ENCODE peak calls at places on chromosomes 11 and 22, in ten cellular contexts. One of them, this sample, is unnamed.
A peak's percentile ranks its signal among the peaks of the same experiment; 100 is the strongest.

GRCh38 chr11:74278721-74279148 is 32.7 kb downstream of the P4HA3 start:
- DNase-seq in neuronal stem cell: no peak
- DNase-seq in H9: no peak
- DNase-seq in mesendoderm: peak; percentile 22
- DNase-seq in mesenchymal stem cell: peak; percentile 88
- DNase-seq in osteoblast: peak; percentile 74
- DNase-seq in suprapubic skin: peak; percentile 65
- DNase-seq in left ventricle myocardium inferior: peak; percentile 51
- DNase-seq in small intestine: no peak
- DNase-seq in PC-3: peak; percentile 93
- DNase-seq in this sample: no peak

GRCh38 chr11:1659478-1659877 is 29.9 kb downstream of the KRTAP5-5 start:
- DNase-seq in neuronal stem cell: no peak
- DNase-seq in H9: no peak
- DNase-seq in mesendoderm: no peak
- DNase-seq in mesenchymal stem cell: no peak
- DNase-seq in osteoblast: peak; percentile 41
- DNase-seq in suprapubic skin: no peak
- DNase-seq in left ventricle myocardium inferior: no peak
- DNase-seq in small intestine: no peak
- DNase-seq in PC-3: no peak
- DNase-seq in this sample: no peak

GRCh38 chr22:46703996-46704370 is 34.1 kb downstream of the CERK start:
- DNase-seq in neuronal stem cell: no peak
- DNase-seq in H9: no peak
- DNase-seq in mesendoderm: no peak
- DNase-seq in mesenchymal stem cell: no peak
- DNase-seq in osteoblast: peak; percentile 50
- DNase-seq in suprapubic skin: no peak
- DNase-seq in left ventricle myocardium inferior: no peak
- DNase-seq in small intestine: no peak
- DNase-seq in PC-3: no peak
- DNase-seq in this sample: no peak

GRCh38 chr11:97140885-97141494 is 751.2 kb downstream of the JRKL start:
- DNase-seq in neuronal stem cell: peak; percentile 17
- DNase-seq in H9: no peak
- DNase-seq in mesendoderm: peak; percentile 58
- DNase-seq in mesenchymal stem cell: peak; percentile 40
- DNase-seq in osteoblast: no peak
- DNase-seq in suprapubic skin: no peak
- DNase-seq in left ventricle myocardium inferior: no peak
- DNase-seq in small intestine: no peak
- DNase-seq in PC-3: peak; percentile 43
- DNase-seq in this sample: no peak

GRCh38 chr22:23038334-23038642 is 32.0 kb upstream of the GNAZ start:
- DNase-seq in neuronal stem cell: no peak
- DNase-seq in H9: no peak
- DNase-seq in mesendoderm: no peak
- DNase-seq in mesenchymal stem cell: no peak
- DNase-seq in osteoblast: no peak
- DNase-seq in suprapubic skin: no peak
- DNase-seq in left ventricle myocardium inferior: no peak
- DNase-seq in small intestine: no peak
- DNase-seq in PC-3: no peak
- DNase-seq in this sample: no peak

GRCh38 chr11:32081129-32081641 is 9.7 kb upstream of the RCN1 start:
- DNase-seq in neuronal stem cell: no peak
- DNase-seq in H9: no peak
- DNase-seq in mesendoderm: no peak
- DNase-seq in mesenchymal stem cell: peak; percentile 52
- DNase-seq in osteoblast: no peak
- DNase-seq in suprapubic skin: no peak
- DNase-seq in left ventricle myocardium inferior: peak; percentile 18
- DNase-seq in small intestine: no peak
- DNase-seq in PC-3: peak; percentile 59
- DNase-seq in this sample: no peak

GRCh38 chr11:72556433-72556832 is 117.8 kb downstream of the PDE2A start:
- DNase-seq in neuronal stem cell: no peak
- DNase-seq in H9: no peak
- DNase-seq in mesendoderm: no peak
- DNase-seq in mesenchymal stem cell: no peak
- DNase-seq in osteoblast: no peak
- DNase-seq in suprapubic skin: no peak
- DNase-seq in left ventricle myocardium inferior: no peak
- DNase-seq in small intestine: no peak
- DNase-seq in PC-3: no peak
- DNase-seq in this sample: no peak

GRCh38 chr11:76695133-76695532 is 24.6 kb upstream of the LRRC32 start:
- DNase-seq in neuronal stem cell: no peak
- DNase-seq in H9: no peak
- DNase-seq in mesendoderm: no peak
- DNase-seq in mesenchymal stem cell: no peak
- DNase-seq in osteoblast: peak; percentile 44
- DNase-seq in suprapubic skin: no peak
- DNase-seq in left ventricle myocardium inferior: no peak
- DNase-seq in small intestine: no peak
- DNase-seq in PC-3: no peak
- DNase-seq in this sample: peak; percentile 61

GRCh38 chr11:67353317-67354313 is at the start of gene POLD4:
- DNase-seq in neuronal stem cell: peak; percentile 92
- DNase-seq in H9: peak; percentile 98
- DNase-seq in mesendoderm: peak; percentile 97
- DNase-seq in mesenchymal stem cell: peak; percentile 98
- DNase-seq in osteoblast: peak; percentile 98
- DNase-seq in suprapubic skin: peak; percentile 99
- DNase-seq in left ventricle myocardium inferior: peak; percentile 99
- DNase-seq in small intestine: peak; percentile 96
- DNase-seq in PC-3: peak; percentile 98
- DNase-seq in this sample: peak; percentile 99

DNA sequence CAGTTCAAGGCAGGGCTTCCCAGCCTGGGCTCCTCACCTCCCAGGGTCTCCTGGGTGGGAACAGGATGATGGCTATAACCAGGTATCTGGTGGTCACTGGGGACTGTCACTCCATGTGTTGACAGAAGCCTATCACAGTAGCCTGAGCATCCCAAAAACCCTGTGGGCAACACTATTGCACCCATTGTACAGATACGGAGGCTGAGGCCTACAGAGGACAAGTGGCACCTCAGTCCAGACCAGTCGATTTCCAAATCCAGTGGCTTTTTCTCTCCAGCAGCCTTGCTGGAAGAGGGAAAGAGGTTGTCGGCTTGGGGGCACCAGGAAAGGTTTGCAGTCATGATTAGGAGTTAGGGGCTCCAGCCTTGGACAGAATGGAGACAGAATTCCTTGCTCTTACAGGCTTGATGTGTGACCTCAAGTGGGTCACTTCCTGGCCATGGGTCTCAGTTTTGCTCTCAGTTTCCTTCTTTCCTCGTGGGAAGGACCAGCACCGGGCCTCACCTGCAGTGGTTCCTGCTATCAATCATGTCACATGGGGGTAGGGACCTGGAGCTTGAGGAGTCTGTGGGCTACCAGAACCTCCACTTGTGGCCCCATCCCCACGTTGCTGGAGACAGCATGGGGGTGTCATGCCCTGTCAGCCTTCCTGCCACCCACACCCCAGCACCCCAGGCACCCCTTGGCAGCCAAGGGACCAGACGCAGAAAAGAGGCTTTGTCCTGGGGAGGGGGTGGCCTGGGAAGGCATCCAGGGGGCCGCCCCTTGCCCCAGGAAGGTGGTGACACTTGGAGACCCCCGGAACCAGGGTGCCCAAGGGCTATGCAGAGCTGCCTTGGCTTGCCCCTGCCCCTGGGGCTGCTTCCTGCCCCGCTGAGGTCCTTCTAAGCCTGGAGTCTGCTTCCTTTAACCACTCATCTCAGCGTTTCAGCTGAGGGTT is 2.1 kb downstream of the EMID1 start:
- DNase-seq in neuronal stem cell: no peak
- DNase-seq in H9: no peak
- DNase-seq in mesendoderm: no peak
- DNase-seq in mesenchymal stem cell: no peak
- DNase-seq in osteoblast: peak; percentile 84
- DNase-seq in suprapubic skin: no peak
- DNase-seq in left ventricle myocardium inferior: no peak
- DNase-seq in small intestine: no peak
- DNase-seq in PC-3: no peak
- DNase-seq in this sample: peak; percentile 22
- H3K27me3 ChIP-seq in neuronal stem cell: no peaks in the 10 kb centered on the region
- H3K27me3 ChIP-seq in H9: no peaks in the 10 kb centered on the region
- H3K27me3 ChIP-seq in mesendoderm: no peaks in the 10 kb centered on the region
- H3K27me3 ChIP-seq in mesenchymal stem cell: peaks cover 43% of the 10 kb centered on the region
- H3K27me3 ChIP-seq in osteoblast: peaks cover 34% of the 10 kb centered on the region
- H3K27me3 ChIP-seq in suprapubic skin: no peaks in the 10 kb centered on the region
- H3K27me3 ChIP-seq in left ventricle myocardium inferior: peaks cover 15% of the 10 kb centered on the region
- H3K27me3 ChIP-seq in small intestine: no peaks in the 10 kb centered on the region
- H3K27me3 ChIP-seq in PC-3: no peaks in the 10 kb centered on the region
- H3K27me3 ChIP-seq in this sample: peaks cover 11% of the 10 kb centered on the region

GRCh38 chr11:2874963-2875362 is 10.6 kb downstream of the CDKN1C start:
- DNase-seq in neuronal stem cell: no peak
- DNase-seq in H9: no peak
- DNase-seq in mesendoderm: no peak
- DNase-seq in mesenchymal stem cell: no peak
- DNase-seq in osteoblast: no peak
- DNase-seq in suprapubic skin: no peak
- DNase-seq in left ventricle myocardium inferior: no peak
- DNase-seq in small intestine: no peak
- DNase-seq in PC-3: no peak
- DNase-seq in this sample: no peak
- H3K27me3 ChIP-seq in neuronal stem cell: peaks cover 2% of the 10 kb centered on the region
- H3K27me3 ChIP-seq in H9: peaks cover 15% of the 10 kb centered on the region
- H3K27me3 ChIP-seq in mesendoderm: peaks cover 3% of the 10 kb centered on the region
- H3K27me3 ChIP-seq in mesenchymal stem cell: peaks cover 12% of the 10 kb centered on the region
- H3K27me3 ChIP-seq in osteoblast: peaks cover 33% of the 10 kb centered on the region
- H3K27me3 ChIP-seq in suprapubic skin: peaks cover 20% of the 10 kb centered on the region
- H3K27me3 ChIP-seq in left ventricle myocardium inferior: peaks cover 29% of the 10 kb centered on the region
- H3K27me3 ChIP-seq in small intestine: peaks cover 4% of the 10 kb centered on the region
- H3K27me3 ChIP-seq in PC-3: no peaks in the 10 kb centered on the region
- H3K27me3 ChIP-seq in this sample: peaks cover 13% of the 10 kb centered on the region

DNA sequence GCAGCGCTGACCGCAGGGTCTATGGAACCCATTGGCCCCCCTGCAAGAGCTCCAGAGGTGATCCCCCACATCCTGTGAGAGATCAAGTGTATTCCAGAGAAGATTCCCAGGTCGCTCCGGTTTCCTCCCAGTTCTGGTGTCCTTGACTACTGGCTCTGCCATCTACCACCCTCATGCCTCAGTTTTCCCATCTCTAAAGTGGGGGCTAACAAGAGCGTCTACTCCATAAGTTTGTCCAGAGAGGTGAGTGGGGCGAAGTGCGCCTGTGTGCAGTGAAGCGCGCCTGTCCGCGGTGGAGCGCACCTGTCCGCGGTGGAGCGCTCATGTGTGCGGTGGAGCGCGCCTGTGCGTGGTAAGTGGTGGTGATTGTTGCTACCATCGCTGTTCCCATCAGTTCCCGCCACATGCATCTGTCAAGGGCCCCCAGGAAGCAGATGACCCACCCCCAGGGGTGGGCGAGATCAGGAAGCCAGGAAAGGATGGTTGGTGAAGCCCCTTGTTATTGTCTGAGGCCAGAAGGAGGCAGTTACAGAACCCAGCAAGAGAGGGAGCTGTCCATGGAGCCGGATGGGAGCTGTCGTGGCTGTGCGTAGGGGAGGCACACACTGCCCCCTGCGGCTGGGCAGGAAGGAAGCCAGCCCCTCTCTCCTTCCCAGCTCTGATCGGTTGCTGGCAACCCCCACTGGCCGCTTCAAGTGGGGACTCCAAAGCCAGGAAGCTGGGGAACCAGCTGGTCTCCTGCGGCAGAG is 73.2 kb upstream of the FGF3 start:
- DNase-seq in neuronal stem cell: no peak
- DNase-seq in H9: peak; percentile 89
- DNase-seq in mesendoderm: peak; percentile 86
- DNase-seq in mesenchymal stem cell: peak; percentile 26
- DNase-seq in osteoblast: peak; percentile 77
- DNase-seq in suprapubic skin: no peak
- DNase-seq in left ventricle myocardium inferior: no peak
- DNase-seq in small intestine: no peak
- DNase-seq in PC-3: no peak
- DNase-seq in this sample: peak; percentile 96
- H3K27me3 ChIP-seq in neuronal stem cell: no peaks in the 10 kb centered on the region
- H3K27me3 ChIP-seq in H9: no peaks in the 10 kb centered on the region
- H3K27me3 ChIP-seq in mesendoderm: no peaks in the 10 kb centered on the region
- H3K27me3 ChIP-seq in mesenchymal stem cell: peaks cover 70% of the 10 kb centered on the region
- H3K27me3 ChIP-seq in osteoblast: peaks cover 65% of the 10 kb centered on the region
- H3K27me3 ChIP-seq in suprapubic skin: peaks cover 73% of the 10 kb centered on the region
- H3K27me3 ChIP-seq in left ventricle myocardium inferior: peaks cover 90% of the 10 kb centered on the region
- H3K27me3 ChIP-seq in small intestine: no peaks in the 10 kb centered on the region
- H3K27me3 ChIP-seq in PC-3: no peaks in the 10 kb centered on the region
- H3K27me3 ChIP-seq in this sample: peaks cover 12% of the 10 kb centered on the region

GRCh38 chr11:44430140-44430539 is 120.2 kb upstream of the ALX4 start:
- DNase-seq in neuronal stem cell: no peak
- DNase-seq in H9: no peak
- DNase-seq in mesendoderm: no peak
- DNase-seq in mesenchymal stem cell: no peak
- DNase-seq in osteoblast: no peak
- DNase-seq in suprapubic skin: no peak
- DNase-seq in left ventricle myocardium inferior: no peak
- DNase-seq in small intestine: no peak
- DNase-seq in PC-3: no peak
- DNase-seq in this sample: no peak

GRCh38 chr11:44437122-44437521 is 127.2 kb upstream of the ALX4 start:
- DNase-seq in neuronal stem cell: no peak
- DNase-seq in H9: no peak
- DNase-seq in mesendoderm: no peak
- DNase-seq in mesenchymal stem cell: no peak
- DNase-seq in osteoblast: no peak
- DNase-seq in suprapubic skin: no peak
- DNase-seq in left ventricle myocardium inferior: peak; percentile 23
- DNase-seq in small intestine: no peak
- DNase-seq in PC-3: no peak
- DNase-seq in this sample: no peak

DNA sequence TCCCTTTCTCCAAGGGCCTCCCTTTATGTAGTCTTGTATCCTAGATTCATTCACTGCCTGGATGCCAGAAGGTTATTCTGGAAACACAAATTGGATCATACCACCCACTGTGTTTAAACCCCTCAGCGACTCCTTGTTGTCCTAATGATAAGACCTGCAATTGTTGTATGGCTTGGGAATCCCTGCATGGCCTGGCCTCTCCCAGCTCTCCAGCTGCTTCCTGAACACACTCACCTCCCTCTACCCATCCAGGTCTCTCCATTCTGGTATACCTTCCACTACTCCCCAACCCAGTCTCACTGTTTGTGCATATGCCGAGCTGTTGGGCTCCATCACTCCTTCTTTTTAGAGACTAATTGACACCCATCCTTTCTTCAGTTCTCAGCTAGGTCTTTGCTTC is 124.3 kb upstream of the ALX4 start:
- DNase-seq in neuronal stem cell: no peak
- DNase-seq in H9: no peak
- DNase-seq in mesendoderm: peak; percentile 26
- DNase-seq in mesenchymal stem cell: no peak
- DNase-seq in osteoblast: peak; percentile 77
- DNase-seq in suprapubic skin: no peak
- DNase-seq in left ventricle myocardium inferior: no peak
- DNase-seq in small intestine: no peak
- DNase-seq in PC-3: no peak
- DNase-seq in this sample: no peak
- H3K27me3 ChIP-seq in neuronal stem cell: no peaks in the 10 kb centered on the region
- H3K27me3 ChIP-seq in H9: no peaks in the 10 kb centered on the region
- H3K27me3 ChIP-seq in mesendoderm: no peaks in the 10 kb centered on the region
- H3K27me3 ChIP-seq in mesenchymal stem cell: peaks cover 30% of the 10 kb centered on the region
- H3K27me3 ChIP-seq in osteoblast: peaks cover 21% of the 10 kb centered on the region
- H3K27me3 ChIP-seq in suprapubic skin: peaks cover 24% of the 10 kb centered on the region
- H3K27me3 ChIP-seq in left ventricle myocardium inferior: peaks cover 15% of the 10 kb centered on the region
- H3K27me3 ChIP-seq in small intestine: peaks cover 2% of the 10 kb centered on the region
- H3K27me3 ChIP-seq in PC-3: peaks cover 45% of the 10 kb centered on the region
- H3K27me3 ChIP-seq in this sample: peaks cover 1% of the 10 kb centered on the region

GRCh38 chr22:37427128-37427710 is at the start of gene ELFN2:
- DNase-seq in neuronal stem cell: no peak
- DNase-seq in H9: no peak
- DNase-seq in mesendoderm: no peak
- DNase-seq in mesenchymal stem cell: peak; percentile 49
- DNase-seq in osteoblast: peak; percentile 93
- DNase-seq in suprapubic skin: no peak
- DNase-seq in left ventricle myocardium inferior: no peak
- DNase-seq in small intestine: no peak
- DNase-seq in PC-3: peak; percentile 23
- DNase-seq in this sample: peak; percentile 89
- H3K27me3 ChIP-seq in neuronal stem cell: peaks cover 23% of the 10 kb centered on the region
- H3K27me3 ChIP-seq in H9: peaks cover 21% of the 10 kb centered on the region
- H3K27me3 ChIP-seq in mesendoderm: peaks cover 26% of the 10 kb centered on the region
- H3K27me3 ChIP-seq in mesenchymal stem cell: no peaks in the 10 kb centered on the region
- H3K27me3 ChIP-seq in osteoblast: peaks cover 50% of the 10 kb centered on the region
- H3K27me3 ChIP-seq in suprapubic skin: peaks cover 99% of the 10 kb centered on the region
- H3K27me3 ChIP-seq in left ventricle myocardium inferior: peaks cover 100% of the 10 kb centered on the region
- H3K27me3 ChIP-seq in small intestine: peaks cover 6% of the 10 kb centered on the region
- H3K27me3 ChIP-seq in PC-3: no peaks in the 10 kb centered on the region
- H3K27me3 ChIP-seq in this sample: peaks cover 34% of the 10 kb centered on the region

This sample was measured in H7.